ENCODE peak calls at places on chromosomes 16 and 17, in five cellular contexts. Z is NCI-H524, N is fibroblast of mammary gland, M is nephron progenitor cell, F is HTR-8/SVneo. O is an unnamed sample.

GRCh38 chr17:7707858-7708750 is 3.1 kb downstream of the EFNB3 start:
- DNase-seq in Z (no peak), N (no peak), M (no peak), F (no peak), O (no peak)

GRCh38 chr16:30567160-30567990 is 4.1 kb downstream of the ZNF688 start:
- DNase-seq in Z (no peak), N (peak; percentile 16), M (no peak), F (no peak), O (no peak)

GRCh38 chr17:9890124-9890523 is 14.9 kb downstream of the RCVRN start:
- DNase-seq in Z (peak; percentile 64), N (peak; percentile 34), M (peak; percentile 54), F (peak; percentile 51), O (no peak)

GRCh38 chr17:57027852-57028251 is 49.9 kb downstream of the SCPEP1 start:
- DNase-seq in Z (no peak), N (no peak), M (no peak), F (no peak), O (no peak)

GRCh38 chr16:77918792-77919707 is 103.3 kb upstream of the CLEC3A start:
- DNase-seq in Z (no peak), N (no peak), M (no peak), F (no peak), O (no peak)

GRCh38 chr17:80422981-80423380 is 8.0 kb downstream of the ENDOV start:
- DNase-seq in Z (no peak), N (no peak), M (no peak), F (no peak), O (no peak)

GRCh38 chr17:44990994-44991393 is 22.9 kb upstream of the C1QL1 start:
- DNase-seq in Z (peak; percentile 82), N (no peak), M (no peak), F (no peak), O (peak; percentile 83)

GRCh38 chr17:41907185-41907556 is 11.6 kb downstream of the ACLY start:
- DNase-seq in Z (no peak), N (peak; percentile 91), M (no peak), F (no peak), O (no peak)

GRCh38 chr17:81401727-81402529 is 6.7 kb downstream of the BAHCC1 start:
- DNase-seq in Z (peak; percentile 45), N (peak; percentile 70), M (no peak), F (peak; percentile 52), O (no peak)

GRCh38 chr17:80935526-80935925 is 56.1 kb upstream of the CHMP6 start:
- DNase-seq in Z (no peak), N (no peak), M (no peak), F (no peak), O (no peak)

GRCh38 chr17:3012926-3013581 is 50.4 kb downstream of the OR1D5 start:
- DNase-seq in Z (peak; percentile 63), N (peak; percentile 65), M (peak; percentile 74), F (peak; percentile 81), O (peak; percentile 54)

GRCh38 chr17:9240659-9241370 is 219.5 kb downstream of the NTN1 start:
- DNase-seq in Z (no peak), N (peak; percentile 56), M (peak; percentile 70), F (no peak), O (no peak)

GRCh38 chr16:87392823-87393679 is 915 bp downstream of the MAP1LC3B start:
- DNase-seq in Z (peak; percentile 38), N (peak; percentile 56), M (peak; percentile 61), F (no peak), O (no peak)

GRCh38 chr17:77735341-77736206 is 222.9 kb upstream of the TNRC6C start:
- DNase-seq in Z (peak; percentile 60), N (no peak), M (no peak), F (peak; percentile 33), O (peak; percentile 71)

GRCh38 chr16:84700518-84701277 is 898 bp downstream of the USP10 start:
- DNase-seq in Z (peak; percentile 42), N (peak; percentile 29), M (no peak), F (peak; percentile 24), O (no peak)

GRCh38 chr17:3978421-3979275 is 14.4 kb upstream of the ATP2A3 start:
- DNase-seq in Z (no peak), N (peak; percentile 22), M (no peak), F (no peak), O (no peak)

GRCh38 chr17:42116705-42117396 is 4.3 kb downstream of the KAT2A start:
- DNase-seq in Z (peak; percentile 82), N (peak; percentile 79), M (peak; percentile 79), F (peak; percentile 88), O (peak; percentile 77)

GRCh38 chr16:56591377-56592060 is 2.2 kb downstream of the MT3 start:
- DNase-seq in Z (no peak), N (no peak), M (no peak), F (no peak), O (no peak)

GRCh38 chr16:79970091-79970490 is 369.6 kb upstream of the MAF start:
- DNase-seq in Z (no peak), N (no peak), M (no peak), F (no peak), O (no peak)